ENCODE peak calls at places on chromosomes 13 and 19, in five cellular contexts. One of them, this sample, is unnamed.

GRCh38 chr13:86909318-86909717 is 761.9 kb upstream of the SLITRK5 start:
- DNase-seq in IMR-90: no peak
- DNase-seq in H1: no peak
- DNase-seq in A549: no peak
- DNase-seq in K562: peak; percentile 45
- DNase-seq in this sample: no peak

GRCh38 chr19:4354897-4355296 is 11.5 kb downstream of the MPND start:
- DNase-seq in IMR-90: no peak
- DNase-seq in H1: no peak
- DNase-seq in A549: no peak
- DNase-seq in K562: no peak
- DNase-seq in this sample: no peak

GRCh38 chr13:41458187-41458938 is 1.0 kb downstream of the RGCC start:
- DNase-seq in IMR-90: peak; percentile 46
- DNase-seq in H1: no peak
- DNase-seq in A549: no peak
- DNase-seq in K562: peak; percentile 70
- DNase-seq in this sample: no peak

GRCh38 chr13:85544756-85545155 is 254.5 kb downstream of the SLITRK6 start:
- DNase-seq in IMR-90: no peak
- DNase-seq in H1: no peak
- DNase-seq in A549: no peak
- DNase-seq in K562: no peak
- DNase-seq in this sample: no peak

GRCh38 chr13:77729502-77730221 is 32.2 kb downstream of the SLAIN1 start:
- DNase-seq in IMR-90: no peak
- DNase-seq in H1: no peak
- DNase-seq in A549: no peak
- DNase-seq in K562: no peak
- DNase-seq in this sample: no peak

GRCh38 chr13:95153647-95154405 is 147.4 kb downstream of the ABCC4 start:
- DNase-seq in IMR-90: peak; percentile 21
- DNase-seq in H1: peak; percentile 33
- DNase-seq in A549: no peak
- DNase-seq in K562: no peak
- DNase-seq in this sample: no peak

GRCh38 chr13:100541882-100542545 is 46.6 kb downstream of the GGACT start:
- DNase-seq in IMR-90: no peak
- DNase-seq in H1: no peak
- DNase-seq in A549: no peak
- DNase-seq in K562: no peak
- DNase-seq in this sample: no peak

GRCh38 chr19:4878491-4878968 is 11.1 kb upstream of the PLIN3 start:
- DNase-seq in IMR-90: no peak
- DNase-seq in H1: no peak
- DNase-seq in A549: no peak
- DNase-seq in K562: no peak
- DNase-seq in this sample: no peak

GRCh38 chr19:40341601-40342482 is 6.4 kb downstream of the C19orf47 start:
- DNase-seq in IMR-90: no peak
- DNase-seq in H1: no peak
- DNase-seq in A549: no peak
- DNase-seq in K562: no peak
- DNase-seq in this sample: no peak

GRCh38 chr13:23985846-23986245 is 88.5 kb upstream of the C1QTNF9B start:
- DNase-seq in IMR-90: no peak
- DNase-seq in H1: no peak
- DNase-seq in A549: no peak
- DNase-seq in K562: no peak
- DNase-seq in this sample: no peak

GRCh38 chr19:38707512-38708114 is 36.7 kb downstream of the CAPN12 start:
- DNase-seq in IMR-90: peak; percentile 23
- DNase-seq in H1: no peak
- DNase-seq in A549: no peak
- DNase-seq in K562: peak; percentile 19
- DNase-seq in this sample: peak; percentile 48

GRCh38 chr13:20460744-20461143 is 64.9 kb downstream of the CRYL1 start:
- DNase-seq in IMR-90: no peak
- DNase-seq in H1: no peak
- DNase-seq in A549: no peak
- DNase-seq in K562: no peak
- DNase-seq in this sample: no peak

GRCh38 chr19:10730932-10731331 is 13.1 kb downstream of the DNM2 start:
- DNase-seq in IMR-90: no peak
- DNase-seq in H1: no peak
- DNase-seq in A549: no peak
- DNase-seq in K562: no peak
- DNase-seq in this sample: no peak

GRCh38 chr13:107882708-107883560 is 332.4 kb downstream of the LIG4 start:
- DNase-seq in IMR-90: no peak
- DNase-seq in H1: no peak
- DNase-seq in A549: no peak
- DNase-seq in K562: peak; percentile 78
- DNase-seq in this sample: no peak

GRCh38 chr19:7506385-7507328 is 9.2 kb upstream of the ZNF358 start:
- DNase-seq in IMR-90: peak; percentile 48
- DNase-seq in H1: peak; percentile 96
- DNase-seq in A549: peak; percentile 62
- DNase-seq in K562: peak; percentile 97
- DNase-seq in this sample: peak; percentile 52

GRCh38 chr19:17654993-17655392 is 33.2 kb downstream of the UNC13A start:
- DNase-seq in IMR-90: no peak
- DNase-seq in H1: no peak
- DNase-seq in A549: peak; percentile 31
- DNase-seq in K562: no peak
- DNase-seq in this sample: no peak

GRCh38 chr13:46655727-46656180 is 102.8 kb downstream of the LRCH1 start:
- DNase-seq in IMR-90: no peak
- DNase-seq in H1: no peak
- DNase-seq in A549: no peak
- DNase-seq in K562: no peak
- DNase-seq in this sample: no peak

GRCh38 chr13:72864142-72865035 is 82.5 kb downstream of the PIBF1 start:
- DNase-seq in IMR-90: peak; percentile 69
- DNase-seq in H1: no peak
- DNase-seq in A549: no peak
- DNase-seq in K562: no peak
- DNase-seq in this sample: no peak

GRCh38 chr13:46571941-46572340 is 19.0 kb downstream of the LRCH1 start:
- DNase-seq in IMR-90: no peak
- DNase-seq in H1: no peak
- DNase-seq in A549: no peak
- DNase-seq in K562: no peak
- DNase-seq in this sample: no peak

GRCh38 chr13:66076417-66076816 is 1153.7 kb downstream of the PCDH9 start:
- DNase-seq in IMR-90: peak; percentile 84
- DNase-seq in H1: no peak
- DNase-seq in A549: no peak
- DNase-seq in K562: peak; percentile 37
- DNase-seq in this sample: no peak

GRCh38 chr19:34217952-34218817 is 36.2 kb upstream of the GARRE1 start:
- DNase-seq in IMR-90: peak; percentile 98
- DNase-seq in H1: no peak
- DNase-seq in A549: no peak
- DNase-seq in K562: peak; percentile 84
- DNase-seq in this sample: no peak

GRCh38 chr19:43310221-43310620 is 40.9 kb upstream of the PSG9 start:
- DNase-seq in IMR-90: no peak
- DNase-seq in H1: no peak
- DNase-seq in A549: no peak
- DNase-seq in K562: no peak
- DNase-seq in this sample: no peak

GRCh38 chr19:41705393-41706174 is 2.8 kb upstream of the CEACAM5 start:
- DNase-seq in IMR-90: no peak
- DNase-seq in H1: no peak
- DNase-seq in A549: peak; percentile 58
- DNase-seq in K562: peak; percentile 43
- DNase-seq in this sample: no peak

GRCh38 chr19:21463449-21464105 is 41.8 kb upstream of the ZNF429 start:
- DNase-seq in IMR-90: no peak
- DNase-seq in H1: peak; percentile 75
- DNase-seq in A549: no peak
- DNase-seq in K562: peak; percentile 89
- DNase-seq in this sample: no peak

GRCh38 chr19:30330266-30330665 is 41.9 kb upstream of the ZNF536 start:
- DNase-seq in IMR-90: no peak
- DNase-seq in H1: no peak
- DNase-seq in A549: no peak
- DNase-seq in K562: no peak
- DNase-seq in this sample: no peak

GRCh38 chr19:2774083-2774679 is 8.9 kb downstream of the SGTA start:
- DNase-seq in IMR-90: no peak
- DNase-seq in H1: no peak
- DNase-seq in A549: no peak
- DNase-seq in K562: no peak
- DNase-seq in this sample: no peak

GRCh38 chr19:42132851-42133528 is 744 bp upstream of the POU2F2 start:
- DNase-seq in IMR-90: no peak
- DNase-seq in H1: peak; percentile 70
- DNase-seq in A549: peak; percentile 95
- DNase-seq in K562: peak; percentile 77
- DNase-seq in this sample: peak; percentile 10

GRCh38 chr19:1254081-1254527 is 5.7 kb downstream of the MIDN start:
- DNase-seq in IMR-90: no peak
- DNase-seq in H1: no peak
- DNase-seq in A549: no peak
- DNase-seq in K562: no peak
- DNase-seq in this sample: no peak

GRCh38 chr13:67101730-67102467 is 128.2 kb downstream of the PCDH9 start:
- DNase-seq in IMR-90: peak; percentile 6
- DNase-seq in H1: no peak
- DNase-seq in A549: no peak
- DNase-seq in K562: no peak
- DNase-seq in this sample: no peak

GRCh38 chr19:35404879-35405622 is 34.2 kb downstream of the GPR42 start:
- DNase-seq in IMR-90: peak; percentile 92
- DNase-seq in H1: no peak
- DNase-seq in A549: peak; percentile 66
- DNase-seq in K562: peak; percentile 63
- DNase-seq in this sample: peak; percentile 70

DNA sequence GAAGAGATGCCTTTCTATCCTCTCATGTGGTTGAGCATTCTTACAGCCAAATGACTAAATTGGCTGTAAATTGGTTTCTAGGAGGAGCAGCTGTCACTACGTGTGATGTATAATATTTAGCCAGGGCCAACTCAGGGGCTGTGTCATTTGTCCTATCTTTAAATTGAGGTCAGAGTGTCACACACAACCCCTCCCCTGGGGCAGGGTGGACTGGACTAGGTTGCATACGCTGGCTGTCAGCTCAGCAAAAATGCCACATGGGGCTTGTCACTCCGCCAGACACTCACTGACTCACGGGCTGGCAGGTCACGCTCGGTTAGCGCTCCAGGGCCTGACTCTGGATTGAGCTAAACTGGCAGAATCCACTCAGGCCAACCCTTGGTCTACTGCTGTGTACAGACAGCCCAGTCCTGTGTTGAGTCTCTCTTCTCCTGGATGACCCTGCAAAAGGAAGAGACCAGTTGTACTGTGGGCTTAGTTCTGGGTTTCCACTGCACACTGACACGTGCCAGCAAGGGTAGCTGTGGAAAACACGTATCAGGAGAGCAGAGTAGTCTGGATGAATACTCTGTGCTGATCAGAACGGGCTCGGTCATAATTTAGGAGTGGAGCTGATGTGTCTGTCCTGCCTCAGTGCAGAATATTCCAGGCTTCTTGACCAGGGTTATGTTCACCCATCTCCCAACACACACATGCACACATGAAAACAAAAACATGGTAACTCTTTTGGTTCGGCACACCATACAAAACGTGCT is 29.1 kb downstream of the SHISA2 start:
- DNase-seq in IMR-90: peak; percentile 47
- DNase-seq in H1: no peak
- DNase-seq in A549: no peak
- DNase-seq in K562: no peak
- DNase-seq in this sample: no peak
- TF ChIP-seq MAFK in IMR-90: peak; percentile 56
- TF ChIP-seq MAFK in H1: no peak
- TF ChIP-seq MAFK in A549: no peak
- TF ChIP-seq MAFK in K562: no peak
- TF ChIP-seq MAFK in this sample: peak; percentile 13

GRCh38 chr19:49588370-49589122 is 2.4 kb upstream of the PRR12 start:
- DNase-seq in IMR-90: no peak
- DNase-seq in H1: no peak
- DNase-seq in A549: no peak
- DNase-seq in K562: no peak
- DNase-seq in this sample: no peak
- TF ChIP-seq MAFK in IMR-90: no peak
- TF ChIP-seq MAFK in H1: no peak
- TF ChIP-seq MAFK in A549: no peak
- TF ChIP-seq MAFK in K562: no peak
- TF ChIP-seq MAFK in this sample: no peak

DNA sequence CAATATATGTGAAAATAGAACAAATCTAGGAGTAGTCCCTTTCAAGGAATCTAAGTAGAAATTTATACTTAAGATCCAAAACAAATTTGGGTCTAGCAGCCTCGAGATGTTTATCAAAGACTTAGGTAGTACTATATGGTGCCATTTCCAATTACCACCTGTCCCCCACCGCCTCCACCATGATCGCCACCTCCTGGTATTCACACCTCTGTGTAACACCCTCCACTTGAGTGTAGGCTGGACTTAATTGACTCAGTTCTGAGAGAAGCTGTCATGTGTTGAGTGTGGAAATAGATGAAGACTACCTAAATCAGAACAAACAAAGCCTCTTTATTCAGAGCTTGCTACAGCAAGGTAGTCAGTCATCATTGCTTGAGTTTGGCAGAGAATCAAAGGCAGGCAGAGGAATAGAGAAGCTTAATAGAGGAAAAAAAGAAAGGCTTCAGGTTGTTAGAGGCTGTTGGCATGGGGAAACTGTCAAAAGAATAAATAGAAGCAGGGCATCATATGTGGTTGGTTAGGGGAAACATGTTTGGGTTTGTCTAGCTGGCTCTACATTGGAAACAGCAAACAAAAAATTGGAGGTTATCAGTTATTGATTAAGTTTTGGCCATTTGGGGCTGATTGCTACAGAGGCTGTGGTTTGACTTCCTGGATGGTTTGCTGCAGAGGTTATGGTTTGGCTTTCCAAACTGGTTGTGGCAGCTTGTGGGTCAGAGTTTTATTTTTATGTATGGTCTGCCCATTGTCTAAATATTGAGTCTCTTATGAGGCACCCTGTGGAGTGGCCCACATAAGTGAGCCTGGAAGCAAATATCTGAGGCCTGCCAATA is 261.4 kb downstream of the GPC5 start:
- DNase-seq in IMR-90: no peak
- DNase-seq in H1: no peak
- DNase-seq in A549: no peak
- DNase-seq in K562: no peak
- DNase-seq in this sample: no peak
- TF ChIP-seq MAFK in IMR-90: no peak
- TF ChIP-seq MAFK in H1: no peak
- TF ChIP-seq MAFK in A549: no peak
- TF ChIP-seq MAFK in K562: no peak
- TF ChIP-seq MAFK in this sample: no peak

DNA sequence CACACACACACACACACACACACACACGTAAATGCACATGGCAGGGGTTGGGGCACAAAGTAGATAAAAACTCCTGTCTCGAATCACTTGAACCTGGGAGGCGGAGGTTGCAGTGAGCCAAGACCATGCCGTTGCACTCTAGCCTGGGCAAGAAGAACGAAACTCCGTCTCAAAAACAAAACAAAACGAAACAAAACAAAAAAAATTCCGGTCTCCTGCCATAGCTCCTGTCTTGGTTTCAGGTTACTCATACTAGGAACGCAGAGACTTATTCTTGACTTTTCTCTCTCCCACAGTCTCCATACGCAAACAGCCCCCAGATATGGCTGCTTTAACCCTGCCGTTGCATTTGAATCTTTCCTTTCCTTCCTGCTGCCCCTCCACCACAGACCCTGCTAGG is 148.9 kb downstream of the SHISA2 start:
- DNase-seq in IMR-90: no peak
- DNase-seq in H1: no peak
- DNase-seq in A549: no peak
- DNase-seq in K562: no peak
- DNase-seq in this sample: no peak
- TF ChIP-seq MAFK in IMR-90: no peak
- TF ChIP-seq MAFK in H1: no peak
- TF ChIP-seq MAFK in A549: no peak
- TF ChIP-seq MAFK in K562: no peak
- TF ChIP-seq MAFK in this sample: no peak